ENCODE peak calls at places on chromosomes 5 and 9, in five cellular contexts. One of them, this sample, is unnamed.

GRCh38 chr9:36862206-36863145 is 171.6 kb downstream of the PAX5 start:
- DNase-seq in CD4-positive, CD25-positive, alpha-beta regulatory T cell: no peak
- DNase-seq in brain microvascular endothelial cell: peak
- DNase-seq in psoas muscle: no peak
- DNase-seq in stomach: peak
- DNase-seq in this sample: peak

GRCh38 chr9:135565141-135565628 is 3.6 kb downstream of the PAEP start:
- DNase-seq in brain microvascular endothelial cell: no peak
- DNase-seq in CD4-positive, CD25-positive, alpha-beta regulatory T cell: no peak
- DNase-seq in stomach: peak
- DNase-seq in psoas muscle: no peak
- DNase-seq in this sample: no peak

GRCh38 chr5:103461223-103461622 is 101.4 kb downstream of the NUDT12 start:
- DNase-seq in stomach: no peak
- DNase-seq in brain microvascular endothelial cell: peak
- DNase-seq in CD4-positive, CD25-positive, alpha-beta regulatory T cell: no peak
- DNase-seq in psoas muscle: no peak
- DNase-seq in this sample: no peak

GRCh38 chr9:112176410-112177010 is 1.4 kb upstream of the SUSD1 start:
- DNase-seq in psoas muscle: no peak
- DNase-seq in stomach: no peak
- DNase-seq in brain microvascular endothelial cell: no peak
- DNase-seq in CD4-positive, CD25-positive, alpha-beta regulatory T cell: peak
- DNase-seq in this sample: no peak

GRCh38 chr5:150999704-151000452 is 20.5 kb upstream of the GPX3 start:
- DNase-seq in brain microvascular endothelial cell: peak
- DNase-seq in CD4-positive, CD25-positive, alpha-beta regulatory T cell: no peak
- DNase-seq in psoas muscle: peak
- DNase-seq in stomach: peak
- DNase-seq in this sample: peak

GRCh38 chr5:10140195-10140973 is 109.3 kb downstream of the ATPSCKMT start:
- DNase-seq in CD4-positive, CD25-positive, alpha-beta regulatory T cell: no peak
- DNase-seq in brain microvascular endothelial cell: no peak
- DNase-seq in stomach: no peak
- DNase-seq in psoas muscle: no peak
- DNase-seq in this sample: peak

GRCh38 chr9:108904161-108904560 is 29.8 kb downstream of the ELP1 start:
- DNase-seq in stomach: no peak
- DNase-seq in brain microvascular endothelial cell: no peak
- DNase-seq in psoas muscle: no peak
- DNase-seq in CD4-positive, CD25-positive, alpha-beta regulatory T cell: no peak
- DNase-seq in this sample: no peak

GRCh38 chr5:135497971-135498661 is 37.6 kb downstream of the NEUROG1 start:
- DNase-seq in brain microvascular endothelial cell: no peak
- DNase-seq in stomach: no peak
- DNase-seq in CD4-positive, CD25-positive, alpha-beta regulatory T cell: no peak
- DNase-seq in psoas muscle: no peak
- DNase-seq in this sample: no peak

GRCh38 chr5:142871880-142872200 is 101.7 kb downstream of the ARHGAP26 start:
- DNase-seq in CD4-positive, CD25-positive, alpha-beta regulatory T cell: no peak
- DNase-seq in psoas muscle: peak
- DNase-seq in stomach: no peak
- DNase-seq in brain microvascular endothelial cell: peak
- DNase-seq in this sample: no peak

GRCh38 chr9:26296910-26297309 is 595.7 kb downstream of the CAAP1 start:
- DNase-seq in stomach: no peak
- DNase-seq in CD4-positive, CD25-positive, alpha-beta regulatory T cell: no peak
- DNase-seq in psoas muscle: no peak
- DNase-seq in brain microvascular endothelial cell: peak
- DNase-seq in this sample: no peak

GRCh38 chr5:57795203-57795602 is 312.6 kb upstream of the ACTBL2 start:
- DNase-seq in stomach: no peak
- DNase-seq in brain microvascular endothelial cell: no peak
- DNase-seq in CD4-positive, CD25-positive, alpha-beta regulatory T cell: no peak
- DNase-seq in psoas muscle: no peak
- DNase-seq in this sample: no peak

GRCh38 chr5:67095346-67095871 is 101.2 kb downstream of the CD180 start:
- DNase-seq in CD4-positive, CD25-positive, alpha-beta regulatory T cell: no peak
- DNase-seq in brain microvascular endothelial cell: peak
- DNase-seq in stomach: peak
- DNase-seq in psoas muscle: peak
- DNase-seq in this sample: peak

GRCh38 chr5:164256351-164256750 is 750.9 kb downstream of the MAT2B start:
- DNase-seq in psoas muscle: no peak
- DNase-seq in brain microvascular endothelial cell: no peak
- DNase-seq in CD4-positive, CD25-positive, alpha-beta regulatory T cell: no peak
- DNase-seq in stomach: no peak
- DNase-seq in this sample: no peak

GRCh38 chr5:151093476-151093889 is 12.6 kb upstream of the TNIP1 start:
- DNase-seq in brain microvascular endothelial cell: peak
- DNase-seq in stomach: no peak
- DNase-seq in CD4-positive, CD25-positive, alpha-beta regulatory T cell: no peak
- DNase-seq in psoas muscle: no peak
- DNase-seq in this sample: peak

GRCh38 chr5:57176350-57176857 is 2.5 kb downstream of the GPBP1 start:
- DNase-seq in CD4-positive, CD25-positive, alpha-beta regulatory T cell: peak
- DNase-seq in stomach: no peak
- DNase-seq in brain microvascular endothelial cell: no peak
- DNase-seq in psoas muscle: no peak
- DNase-seq in this sample: peak

GRCh38 chr5:30413540-30413939 is 779.9 kb upstream of the CDH6 start:
- DNase-seq in CD4-positive, CD25-positive, alpha-beta regulatory T cell: no peak
- DNase-seq in psoas muscle: no peak
- DNase-seq in stomach: no peak
- DNase-seq in brain microvascular endothelial cell: no peak
- DNase-seq in this sample: no peak

GRCh38 chr5:175836741-175837729 is 34.3 kb upstream of the CPLX2 start:
- DNase-seq in psoas muscle: no peak
- DNase-seq in brain microvascular endothelial cell: no peak
- DNase-seq in CD4-positive, CD25-positive, alpha-beta regulatory T cell: no peak
- DNase-seq in stomach: no peak
- DNase-seq in this sample: no peak

GRCh38 chr9:93954436-93955355 is at the start of gene BARX1:
- DNase-seq in psoas muscle: no peak
- DNase-seq in brain microvascular endothelial cell: no peak
- DNase-seq in stomach: no peak
- DNase-seq in CD4-positive, CD25-positive, alpha-beta regulatory T cell: no peak
- DNase-seq in this sample: no peak

GRCh38 chr9:111975709-111976108 is 79.1 kb downstream of the UGCG start:
- DNase-seq in stomach: peak
- DNase-seq in brain microvascular endothelial cell: no peak
- DNase-seq in psoas muscle: no peak
- DNase-seq in CD4-positive, CD25-positive, alpha-beta regulatory T cell: peak
- DNase-seq in this sample: no peak

GRCh38 chr5:90170231-90170630 is 239.3 kb downstream of the CETN3 start:
- DNase-seq in stomach: no peak
- DNase-seq in CD4-positive, CD25-positive, alpha-beta regulatory T cell: no peak
- DNase-seq in brain microvascular endothelial cell: no peak
- DNase-seq in psoas muscle: no peak
- DNase-seq in this sample: no peak

GRCh38 chr5:67014191-67014590 is 182.4 kb downstream of the CD180 start:
- DNase-seq in stomach: no peak
- DNase-seq in brain microvascular endothelial cell: no peak
- DNase-seq in CD4-positive, CD25-positive, alpha-beta regulatory T cell: no peak
- DNase-seq in psoas muscle: no peak
- DNase-seq in this sample: no peak

GRCh38 chr9:128902351-128903078 is 18.3 kb upstream of the PHYHD1 start:
- DNase-seq in brain microvascular endothelial cell: no peak
- DNase-seq in CD4-positive, CD25-positive, alpha-beta regulatory T cell: peak
- DNase-seq in stomach: peak
- DNase-seq in psoas muscle: no peak
- DNase-seq in this sample: no peak

GRCh38 chr5:7869474-7870136 is 657 bp downstream of the MTRR start:
- DNase-seq in stomach: peak
- DNase-seq in CD4-positive, CD25-positive, alpha-beta regulatory T cell: no peak
- DNase-seq in brain microvascular endothelial cell: no peak
- DNase-seq in psoas muscle: no peak
- DNase-seq in this sample: no peak

GRCh38 chr9:17318821-17319320 is 184.0 kb downstream of the CNTLN start:
- DNase-seq in brain microvascular endothelial cell: no peak
- DNase-seq in CD4-positive, CD25-positive, alpha-beta regulatory T cell: no peak
- DNase-seq in psoas muscle: no peak
- DNase-seq in stomach: no peak
- DNase-seq in this sample: no peak

GRCh38 chr5:141851195-141851874 is 26.9 kb downstream of the PCDH1 start:
- DNase-seq in stomach: no peak
- DNase-seq in brain microvascular endothelial cell: no peak
- DNase-seq in CD4-positive, CD25-positive, alpha-beta regulatory T cell: no peak
- DNase-seq in psoas muscle: no peak
- DNase-seq in this sample: no peak

GRCh38 chr5:173304591-173304988 is 23.6 kb downstream of the STC2 start:
- DNase-seq in stomach: no peak
- DNase-seq in CD4-positive, CD25-positive, alpha-beta regulatory T cell: no peak
- DNase-seq in psoas muscle: no peak
- DNase-seq in brain microvascular endothelial cell: no peak
- DNase-seq in this sample: no peak

GRCh38 chr5:56608216-56608925 is 207.0 kb upstream of the MAP3K1 start:
- DNase-seq in CD4-positive, CD25-positive, alpha-beta regulatory T cell: no peak
- DNase-seq in brain microvascular endothelial cell: no peak
- DNase-seq in stomach: no peak
- DNase-seq in psoas muscle: no peak
- DNase-seq in this sample: no peak

GRCh38 chr5:141821430-141821925 is 56.7 kb downstream of the PCDH1 start:
- DNase-seq in psoas muscle: no peak
- DNase-seq in CD4-positive, CD25-positive, alpha-beta regulatory T cell: no peak
- DNase-seq in brain microvascular endothelial cell: peak
- DNase-seq in stomach: no peak
- DNase-seq in this sample: peak

GRCh38 chr5:1005362-1005851 is 3.2 kb upstream of the NKD2 start:
- DNase-seq in brain microvascular endothelial cell: no peak
- DNase-seq in psoas muscle: no peak
- DNase-seq in stomach: peak
- DNase-seq in CD4-positive, CD25-positive, alpha-beta regulatory T cell: no peak
- DNase-seq in this sample: no peak

GRCh38 chr5:109281136-109281690 is 128.6 kb downstream of the PJA2 start:
- DNase-seq in brain microvascular endothelial cell: no peak
- DNase-seq in CD4-positive, CD25-positive, alpha-beta regulatory T cell: no peak
- DNase-seq in stomach: no peak
- DNase-seq in psoas muscle: no peak
- DNase-seq in this sample: no peak

GRCh38 chr9:94983552-94983951 is 257.1 kb downstream of the AOPEP start:
- DNase-seq in brain microvascular endothelial cell: no peak
- DNase-seq in stomach: no peak
- DNase-seq in psoas muscle: no peak
- DNase-seq in CD4-positive, CD25-positive, alpha-beta regulatory T cell: no peak
- DNase-seq in this sample: no peak

GRCh38 chr5:167731951-167732350 is 559.5 kb upstream of the WWC1 start:
- DNase-seq in brain microvascular endothelial cell: no peak
- DNase-seq in stomach: no peak
- DNase-seq in psoas muscle: no peak
- DNase-seq in CD4-positive, CD25-positive, alpha-beta regulatory T cell: no peak
- DNase-seq in this sample: no peak

GRCh38 chr5:115962565-115963402 is 509 bp downstream of the LVRN start:
- DNase-seq in psoas muscle: peak
- DNase-seq in stomach: no peak
- DNase-seq in brain microvascular endothelial cell: no peak
- DNase-seq in CD4-positive, CD25-positive, alpha-beta regulatory T cell: no peak
- DNase-seq in this sample: no peak

DNA sequence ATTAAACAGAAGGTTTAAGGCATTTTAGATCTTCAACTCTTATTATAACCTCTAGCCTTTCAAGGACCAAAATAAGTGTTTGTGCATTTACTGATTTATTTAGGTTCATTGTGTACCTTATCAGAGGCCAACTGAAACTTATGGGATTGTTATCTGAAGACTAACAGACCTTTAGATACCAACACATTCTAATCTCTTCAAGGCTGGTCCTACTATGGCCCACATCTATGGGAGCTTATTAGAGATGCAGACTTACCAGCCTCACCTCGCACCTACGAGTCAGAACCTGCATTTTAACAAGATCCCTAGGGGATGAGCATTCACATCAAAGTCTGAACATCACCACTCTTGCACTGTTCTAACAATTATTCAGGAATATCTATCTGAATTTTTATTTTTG is 1.9 kb downstream of the IARS1 start:
- DNase-seq in psoas muscle: no peak
- DNase-seq in CD4-positive, CD25-positive, alpha-beta regulatory T cell: no peak
- DNase-seq in brain microvascular endothelial cell: no peak
- DNase-seq in stomach: no peak
- DNase-seq in this sample: no peak
- H3K4me3 ChIP-seq in psoas muscle: no peak
- H3K4me3 ChIP-seq in CD4-positive, CD25-positive, alpha-beta regulatory T cell: peak
- H3K4me3 ChIP-seq in brain microvascular endothelial cell: peak
- H3K4me3 ChIP-seq in stomach: no peak
- H3K4me3 ChIP-seq in this sample: peak

DNA sequence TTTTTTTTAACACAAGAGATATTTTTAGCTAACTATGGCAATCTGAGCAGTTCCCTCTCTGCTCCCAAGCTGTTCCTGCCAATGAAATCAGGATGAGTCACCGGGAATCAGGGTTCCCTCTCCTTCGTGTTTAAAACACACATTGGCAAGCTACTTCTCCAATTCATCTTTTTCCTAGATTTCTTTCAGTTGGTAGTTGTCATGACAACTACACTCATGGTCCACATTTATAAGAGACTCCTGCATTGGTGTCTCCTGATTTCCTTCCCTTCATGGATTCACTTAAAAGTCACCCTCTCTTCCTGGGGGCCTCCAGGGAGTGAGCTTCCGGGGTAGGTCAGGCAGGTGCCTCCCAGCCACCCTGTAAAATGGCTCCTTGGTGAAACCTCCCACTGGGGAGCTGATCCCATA is 72.3 kb upstream of the NIPAL4 start:
- DNase-seq in brain microvascular endothelial cell: peak
- DNase-seq in stomach: no peak
- DNase-seq in CD4-positive, CD25-positive, alpha-beta regulatory T cell: no peak
- DNase-seq in psoas muscle: no peak
- DNase-seq in this sample: peak
- H3K4me3 ChIP-seq in brain microvascular endothelial cell: no peak
- H3K4me3 ChIP-seq in stomach: no peak
- H3K4me3 ChIP-seq in CD4-positive, CD25-positive, alpha-beta regulatory T cell: no peak
- H3K4me3 ChIP-seq in psoas muscle: no peak
- H3K4me3 ChIP-seq in this sample: no peak

DNA sequence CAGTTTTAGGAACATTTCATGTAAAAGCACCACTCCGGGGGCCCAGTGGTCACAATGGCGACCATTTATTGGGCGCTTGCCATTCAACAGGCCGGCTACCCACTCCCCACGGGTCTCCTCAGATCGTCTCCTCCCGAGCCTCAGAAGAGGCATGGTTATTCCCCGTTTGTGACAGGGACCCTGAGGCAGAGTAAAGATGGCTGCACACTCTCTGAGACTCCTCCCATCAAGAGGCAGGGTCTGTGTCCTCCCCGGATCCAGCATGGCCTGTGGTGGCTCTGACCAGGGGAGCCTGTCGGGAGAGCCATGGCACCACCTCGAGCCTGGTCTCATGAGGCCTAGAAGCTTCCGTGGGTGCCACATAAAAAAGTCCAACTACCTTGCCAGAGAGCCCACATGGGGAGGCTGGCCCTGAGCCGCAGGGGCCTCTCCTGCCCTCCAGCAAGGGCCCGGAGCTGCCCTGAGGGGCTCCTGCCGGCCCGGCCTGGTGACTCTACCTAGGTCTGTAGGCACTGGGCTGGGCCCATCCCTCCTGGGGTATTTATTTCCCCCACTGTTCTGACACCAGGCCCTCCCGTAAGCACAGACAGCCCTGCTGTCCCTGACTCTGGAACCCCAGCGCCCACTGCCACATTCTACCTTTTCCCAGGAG is 90.8 kb downstream of the VAV2 start:
- DNase-seq in brain microvascular endothelial cell: no peak
- DNase-seq in psoas muscle: no peak
- DNase-seq in stomach: no peak
- DNase-seq in CD4-positive, CD25-positive, alpha-beta regulatory T cell: no peak
- DNase-seq in this sample: no peak
- H3K4me3 ChIP-seq in brain microvascular endothelial cell: no peak
- H3K4me3 ChIP-seq in psoas muscle: no peak
- H3K4me3 ChIP-seq in stomach: no peak
- H3K4me3 ChIP-seq in CD4-positive, CD25-positive, alpha-beta regulatory T cell: no peak
- H3K4me3 ChIP-seq in this sample: no peak

GRCh38 chr5:45696206-45696836 is at the start of gene HCN1:
- DNase-seq in stomach: peak
- DNase-seq in brain microvascular endothelial cell: peak
- DNase-seq in psoas muscle: peak
- DNase-seq in CD4-positive, CD25-positive, alpha-beta regulatory T cell: no peak
- DNase-seq in this sample: peak
- H3K4me3 ChIP-seq in stomach: peak
- H3K4me3 ChIP-seq in brain microvascular endothelial cell: no peak
- H3K4me3 ChIP-seq in psoas muscle: peak
- H3K4me3 ChIP-seq in CD4-positive, CD25-positive, alpha-beta regulatory T cell: no peak
- H3K4me3 ChIP-seq in this sample: no peak

This sample was measured in skeletal muscle cell.